ENCODE peak calls at places on chromosomes 7 and 10, in five cellular contexts. One of them, this sample, is unnamed.

GRCh38 chr7:42886866-42887509 is 24.9 kb downstream of the C7orf25 start:
- DNase-seq in astrocyte of the spinal cord: no peak
- DNase-seq in lower leg skin: no peak
- DNase-seq in dorsolateral prefrontal cortex: no peak
- DNase-seq in AG09309: no peak
- DNase-seq in this sample: no peak

GRCh38 chr7:113664867-113665266 is 253.9 kb downstream of the PPP1R3A start:
- DNase-seq in astrocyte of the spinal cord: no peak
- DNase-seq in lower leg skin: no peak
- DNase-seq in dorsolateral prefrontal cortex: no peak
- DNase-seq in AG09309: no peak
- DNase-seq in this sample: no peak

GRCh38 chr10:78991187-78991586 is 77.6 kb upstream of the ZMIZ1 start:
- DNase-seq in astrocyte of the spinal cord: peak
- DNase-seq in lower leg skin: no peak
- DNase-seq in dorsolateral prefrontal cortex: no peak
- DNase-seq in AG09309: no peak
- DNase-seq in this sample: no peak

GRCh38 chr7:139840776-139841175 is 11.7 kb downstream of the TBXAS1 start:
- DNase-seq in astrocyte of the spinal cord: no peak
- DNase-seq in lower leg skin: peak
- DNase-seq in dorsolateral prefrontal cortex: no peak
- DNase-seq in AG09309: no peak
- DNase-seq in this sample: no peak

GRCh38 chr10:100245484-100246220 is 16.3 kb upstream of the CHUK start:
- DNase-seq in astrocyte of the spinal cord: no peak
- DNase-seq in lower leg skin: no peak
- DNase-seq in dorsolateral prefrontal cortex: no peak
- DNase-seq in AG09309: no peak
- DNase-seq in this sample: no peak

GRCh38 chr10:23614483-23614882 is 175.6 kb downstream of the OTUD1 start:
- DNase-seq in astrocyte of the spinal cord: no peak
- DNase-seq in lower leg skin: no peak
- DNase-seq in dorsolateral prefrontal cortex: no peak
- DNase-seq in AG09309: no peak
- DNase-seq in this sample: no peak

GRCh38 chr10:9625266-9625776 is 1392.4 kb upstream of the CELF2 start:
- DNase-seq in astrocyte of the spinal cord: peak
- DNase-seq in lower leg skin: no peak
- DNase-seq in dorsolateral prefrontal cortex: no peak
- DNase-seq in AG09309: no peak
- DNase-seq in this sample: no peak

GRCh38 chr10:86019141-86019540 is 347.5 kb downstream of the GRID1 start:
- DNase-seq in astrocyte of the spinal cord: no peak
- DNase-seq in lower leg skin: no peak
- DNase-seq in dorsolateral prefrontal cortex: no peak
- DNase-seq in AG09309: no peak
- DNase-seq in this sample: no peak

GRCh38 chr7:11742496-11742895 is 89.5 kb downstream of the THSD7A start:
- DNase-seq in astrocyte of the spinal cord: peak
- DNase-seq in lower leg skin: no peak
- DNase-seq in dorsolateral prefrontal cortex: no peak
- DNase-seq in AG09309: no peak
- DNase-seq in this sample: no peak

GRCh38 chr7:127886248-127886647 is 145.0 kb downstream of the LRRC4 start:
- DNase-seq in astrocyte of the spinal cord: no peak
- DNase-seq in lower leg skin: no peak
- DNase-seq in dorsolateral prefrontal cortex: no peak
- DNase-seq in AG09309: no peak
- DNase-seq in this sample: no peak

GRCh38 chr7:29865526-29865925 is 59.2 kb downstream of the WIPF3 start:
- DNase-seq in astrocyte of the spinal cord: peak
- DNase-seq in lower leg skin: no peak
- DNase-seq in dorsolateral prefrontal cortex: no peak
- DNase-seq in AG09309: peak
- DNase-seq in this sample: no peak

GRCh38 chr10:11602919-11603523 is 8.4 kb downstream of the USP6NL start:
- DNase-seq in astrocyte of the spinal cord: peak
- DNase-seq in lower leg skin: no peak
- DNase-seq in dorsolateral prefrontal cortex: no peak
- DNase-seq in AG09309: no peak
- DNase-seq in this sample: no peak

GRCh38 chr7:27453702-27454405 is 208.8 kb downstream of the HIBADH start:
- DNase-seq in astrocyte of the spinal cord: peak
- DNase-seq in lower leg skin: no peak
- DNase-seq in dorsolateral prefrontal cortex: no peak
- DNase-seq in AG09309: no peak
- DNase-seq in this sample: no peak

GRCh38 chr10:8312079-8312478 is 257.6 kb downstream of the GATA3 start:
- DNase-seq in astrocyte of the spinal cord: no peak
- DNase-seq in lower leg skin: no peak
- DNase-seq in dorsolateral prefrontal cortex: no peak
- DNase-seq in AG09309: no peak
- DNase-seq in this sample: no peak

GRCh38 chr7:76260171-76260703 is 42.2 kb upstream of the HSPB1 start:
- DNase-seq in astrocyte of the spinal cord: no peak
- DNase-seq in lower leg skin: no peak
- DNase-seq in dorsolateral prefrontal cortex: no peak
- DNase-seq in AG09309: no peak
- DNase-seq in this sample: no peak

GRCh38 chr10:80075781-80076180 is 2.7 kb upstream of the TMEM254 start:
- DNase-seq in astrocyte of the spinal cord: no peak
- DNase-seq in lower leg skin: no peak
- DNase-seq in dorsolateral prefrontal cortex: no peak
- DNase-seq in AG09309: peak
- DNase-seq in this sample: no peak

GRCh38 chr7:14891289-14891688 is 11.3 kb downstream of the DGKB start:
- DNase-seq in astrocyte of the spinal cord: no peak
- DNase-seq in lower leg skin: no peak
- DNase-seq in dorsolateral prefrontal cortex: no peak
- DNase-seq in AG09309: no peak
- DNase-seq in this sample: no peak

GRCh38 chr10:31112961-31113360 is 81.3 kb upstream of the ZNF438 start:
- DNase-seq in astrocyte of the spinal cord: no peak
- DNase-seq in lower leg skin: no peak
- DNase-seq in dorsolateral prefrontal cortex: no peak
- DNase-seq in AG09309: no peak
- DNase-seq in this sample: no peak

GRCh38 chr7:90720970-90721768 is 125.0 kb downstream of the CDK14 start:
- DNase-seq in astrocyte of the spinal cord: peak
- DNase-seq in lower leg skin: no peak
- DNase-seq in dorsolateral prefrontal cortex: no peak
- DNase-seq in AG09309: peak
- DNase-seq in this sample: no peak

GRCh38 chr10:14688606-14689005 is 86.1 kb downstream of the FAM107B start:
- DNase-seq in astrocyte of the spinal cord: peak
- DNase-seq in lower leg skin: no peak
- DNase-seq in dorsolateral prefrontal cortex: no peak
- DNase-seq in AG09309: peak
- DNase-seq in this sample: no peak

GRCh38 chr7:39360766-39361165 is 205.4 kb upstream of the YAE1 start:
- DNase-seq in astrocyte of the spinal cord: no peak
- DNase-seq in lower leg skin: no peak
- DNase-seq in dorsolateral prefrontal cortex: no peak
- DNase-seq in AG09309: no peak
- DNase-seq in this sample: no peak

GRCh38 chr10:113485801-113486200 is 67.1 kb upstream of the HABP2 start:
- DNase-seq in astrocyte of the spinal cord: no peak
- DNase-seq in lower leg skin: no peak
- DNase-seq in dorsolateral prefrontal cortex: no peak
- DNase-seq in AG09309: no peak
- DNase-seq in this sample: no peak
- TF ChIP-seq CTCF in astrocyte of the spinal cord: no peak
- TF ChIP-seq CTCF in lower leg skin: no peak
- TF ChIP-seq CTCF in dorsolateral prefrontal cortex: no peak
- TF ChIP-seq CTCF in AG09309: no peak
- TF ChIP-seq CTCF in this sample: no peak

GRCh38 chr7:100472854-100473499 is 6.0 kb downstream of the TSC22D4 start:
- DNase-seq in astrocyte of the spinal cord: no peak
- DNase-seq in lower leg skin: no peak
- DNase-seq in dorsolateral prefrontal cortex: no peak
- DNase-seq in AG09309: no peak
- DNase-seq in this sample: no peak

GRCh38 chr7:100471021-100471420 is 7.0 kb upstream of the SPACDR start:
- DNase-seq in astrocyte of the spinal cord: no peak
- DNase-seq in lower leg skin: no peak
- DNase-seq in dorsolateral prefrontal cortex: no peak
- DNase-seq in AG09309: no peak
- DNase-seq in this sample: no peak

GRCh38 chr7:100469227-100470044 is 5.4 kb upstream of the SPACDR start:
- DNase-seq in astrocyte of the spinal cord: peak
- DNase-seq in lower leg skin: peak
- DNase-seq in dorsolateral prefrontal cortex: peak
- DNase-seq in AG09309: no peak
- DNase-seq in this sample: no peak

GRCh38 chr7:100475549-100475948 is 3.5 kb downstream of the TSC22D4 start:
- DNase-seq in astrocyte of the spinal cord: no peak
- DNase-seq in lower leg skin: no peak
- DNase-seq in dorsolateral prefrontal cortex: no peak
- DNase-seq in AG09309: no peak
- DNase-seq in this sample: no peak

DNA sequence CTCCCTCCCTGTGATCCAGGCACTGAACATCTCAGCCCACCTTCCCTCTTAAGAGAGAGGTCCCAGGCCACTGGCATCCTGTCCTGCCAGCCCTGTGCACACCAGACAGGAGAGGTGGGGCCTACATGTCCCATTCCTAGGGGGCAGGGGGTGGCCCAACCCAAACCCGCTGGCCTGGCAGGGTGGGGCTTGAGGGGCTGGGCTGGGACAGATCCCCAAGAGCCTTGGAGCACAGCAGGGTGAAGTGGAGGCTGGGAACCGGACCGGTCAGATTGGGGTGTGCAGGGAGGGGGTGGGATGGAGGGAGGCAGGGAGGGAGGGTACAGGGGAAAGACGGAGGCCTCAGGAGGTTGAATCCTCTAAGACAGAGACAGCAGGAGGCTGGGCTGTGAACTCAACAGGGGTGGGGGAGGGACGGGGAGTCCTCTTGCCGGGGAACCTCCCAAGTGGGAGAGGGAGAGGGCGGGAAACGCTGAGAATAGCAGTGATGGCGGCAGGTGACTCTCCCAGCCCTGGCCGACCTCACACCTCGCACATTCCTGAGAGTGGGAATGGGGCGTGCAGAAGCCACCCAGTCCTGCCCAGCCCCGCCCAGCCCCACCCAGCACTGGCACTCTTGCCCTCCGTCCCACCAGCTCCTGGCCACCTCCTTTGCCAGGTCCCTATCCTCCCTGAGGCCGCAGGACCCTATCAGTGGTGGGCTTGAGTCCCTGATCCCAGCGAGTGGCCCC is 6.7 kb downstream of the TSC22D4 start:
- DNase-seq in astrocyte of the spinal cord: no peak
- DNase-seq in lower leg skin: no peak
- DNase-seq in dorsolateral prefrontal cortex: no peak
- DNase-seq in AG09309: no peak
- DNase-seq in this sample: no peak
- H3K4me3 ChIP-seq in astrocyte of the spinal cord: no peak
- H3K4me3 ChIP-seq in lower leg skin: no peak
- H3K4me3 ChIP-seq in dorsolateral prefrontal cortex: no peak
- H3K4me3 ChIP-seq in AG09309: no peak
- H3K4me3 ChIP-seq in this sample: no peak

GRCh38 chr7:7706556-7706955 is 11.9 kb downstream of the RPA3 start:
- DNase-seq in astrocyte of the spinal cord: no peak
- DNase-seq in lower leg skin: no peak
- DNase-seq in dorsolateral prefrontal cortex: no peak
- DNase-seq in AG09309: no peak
- DNase-seq in this sample: no peak

GRCh38 chr7:7707756-7708310 is 10.6 kb downstream of the RPA3 start:
- DNase-seq in astrocyte of the spinal cord: peak
- DNase-seq in lower leg skin: no peak
- DNase-seq in dorsolateral prefrontal cortex: no peak
- DNase-seq in AG09309: no peak
- DNase-seq in this sample: no peak

GRCh38 chr7:7710469-7710868 is 7.9 kb downstream of the RPA3 start:
- DNase-seq in astrocyte of the spinal cord: no peak
- DNase-seq in lower leg skin: no peak
- DNase-seq in dorsolateral prefrontal cortex: no peak
- DNase-seq in AG09309: no peak
- DNase-seq in this sample: no peak

GRCh38 chr7:7706101-7706511 is 12.3 kb downstream of the RPA3 start:
- DNase-seq in astrocyte of the spinal cord: no peak
- DNase-seq in lower leg skin: no peak
- DNase-seq in dorsolateral prefrontal cortex: no peak
- DNase-seq in AG09309: no peak
- DNase-seq in this sample: no peak

DNA sequence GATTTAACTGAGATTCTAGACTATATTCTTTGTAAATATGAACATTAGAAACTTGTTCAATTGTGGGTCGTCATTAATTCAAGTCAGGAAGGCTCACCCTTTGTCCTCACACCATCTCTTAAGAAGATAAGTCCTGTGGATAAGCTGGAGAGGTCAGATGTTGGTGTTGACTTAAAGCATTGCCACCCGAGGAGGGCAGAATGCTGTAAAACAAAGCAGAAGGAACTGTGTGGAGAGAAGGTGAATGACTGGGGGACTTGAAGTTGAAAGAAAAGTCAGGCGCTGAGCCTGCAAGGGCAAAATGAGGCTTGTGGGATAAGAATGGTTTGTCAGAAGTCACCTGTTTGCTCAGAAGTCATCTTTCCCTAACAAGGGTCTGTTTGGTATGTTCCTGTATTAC is 9.1 kb downstream of the RPA3 start:
- DNase-seq in astrocyte of the spinal cord: no peak
- DNase-seq in lower leg skin: no peak
- DNase-seq in dorsolateral prefrontal cortex: no peak
- DNase-seq in AG09309: no peak
- DNase-seq in this sample: no peak
- TF ChIP-seq CTCF in astrocyte of the spinal cord: no peak
- TF ChIP-seq CTCF in lower leg skin: no peak
- TF ChIP-seq CTCF in dorsolateral prefrontal cortex: no peak
- TF ChIP-seq CTCF in AG09309: no peak
- TF ChIP-seq CTCF in this sample: no peak

DNA sequence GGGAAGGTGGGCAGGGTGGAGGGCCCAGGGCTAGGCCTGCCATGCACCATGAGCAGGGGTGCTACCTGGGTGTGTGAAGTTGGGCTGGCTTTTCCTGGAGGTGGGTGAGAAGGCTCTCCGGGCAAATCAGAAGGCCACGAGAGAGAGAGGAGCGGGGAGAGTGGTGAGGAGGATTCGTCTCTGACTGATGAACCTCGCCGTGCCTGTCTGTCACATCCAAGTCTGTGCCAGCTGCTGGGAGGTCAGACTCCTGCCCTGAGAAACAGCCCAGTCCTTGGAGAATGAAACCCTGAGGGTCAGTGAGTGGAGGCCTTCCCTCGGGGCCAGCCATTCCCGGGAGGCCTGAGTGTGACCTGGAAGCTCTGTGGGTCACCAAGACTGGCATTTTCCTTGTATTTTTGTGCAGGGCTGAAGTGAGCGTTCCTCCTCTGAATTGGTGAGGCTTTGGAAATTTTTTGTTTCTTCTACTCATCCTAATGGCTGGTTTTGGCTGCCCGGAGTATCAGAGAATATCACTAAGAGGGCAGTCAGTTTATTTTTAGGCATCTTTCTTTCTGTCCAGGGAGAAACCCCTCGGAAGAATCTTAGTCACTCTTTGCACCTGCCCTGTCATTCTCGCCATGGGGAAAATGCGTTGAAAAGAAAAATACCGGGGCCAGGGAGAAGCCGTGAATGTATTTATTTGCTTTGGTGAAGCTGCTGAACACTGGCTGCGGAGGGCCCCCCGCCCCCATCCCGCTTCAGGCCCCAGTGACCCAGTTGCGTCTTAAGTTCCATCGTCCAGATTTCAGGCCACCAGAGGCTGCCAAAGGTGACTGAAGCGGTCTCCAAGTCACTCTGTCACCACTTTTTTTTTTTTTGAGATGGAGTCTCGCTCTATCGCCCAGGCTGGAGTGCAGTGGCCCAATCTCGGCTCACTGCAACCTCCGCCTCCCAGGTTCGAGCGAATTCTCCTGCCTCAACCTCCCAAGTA is 6.5 kb upstream of the AP5Z1 start:
- DNase-seq in astrocyte of the spinal cord: no peak
- DNase-seq in lower leg skin: no peak
- DNase-seq in dorsolateral prefrontal cortex: no peak
- DNase-seq in AG09309: no peak
- DNase-seq in this sample: no peak
- H3K4me3 ChIP-seq in astrocyte of the spinal cord: no peak
- H3K4me3 ChIP-seq in lower leg skin: no peak
- H3K4me3 ChIP-seq in dorsolateral prefrontal cortex: no peak
- H3K4me3 ChIP-seq in AG09309: no peak
- H3K4me3 ChIP-seq in this sample: no peak